ENCODE peak calls at places on chromosome 19, in ten cellular contexts. One of them, this sample, is unnamed.

GRCh38 chr19:52231154-52231565 is 38.2 kb upstream of the ZNF766 start:
- DNase-seq in amniotic epithelial cell: peak
- DNase-seq in T-cell: no peak
- DNase-seq in HS-5: no peak
- DNase-seq in nephron progenitor cell: no peak
- DNase-seq in astrocyte of the cerebellum: no peak
- DNase-seq in EH: peak
- DNase-seq in T1000: no peak
- DNase-seq in SIG-M5: no peak
- DNase-seq in left kidney: no peak
- DNase-seq in this sample: peak

GRCh38 chr19:4575978-4576933 is 16.8 kb upstream of the SEMA6B start:
- DNase-seq in HS-5: no peak
- DNase-seq in astrocyte of the cerebellum: no peak
- DNase-seq in T1000: peak
- DNase-seq in amniotic epithelial cell: peak
- DNase-seq in EH: peak
- DNase-seq in SIG-M5: no peak
- DNase-seq in left kidney: peak
- DNase-seq in T-cell: peak
- DNase-seq in nephron progenitor cell: peak
- DNase-seq in this sample: peak

GRCh38 chr19:16088985-16089846 is 12.9 kb downstream of the TPM4 start:
- DNase-seq in left kidney: peak
- DNase-seq in nephron progenitor cell: no peak
- DNase-seq in EH: peak
- DNase-seq in astrocyte of the cerebellum: no peak
- DNase-seq in SIG-M5: no peak
- DNase-seq in T1000: no peak
- DNase-seq in amniotic epithelial cell: no peak
- DNase-seq in HS-5: no peak
- DNase-seq in T-cell: no peak
- DNase-seq in this sample: no peak

GRCh38 chr19:15449620-15450527 is at the start of gene WIZ:
- DNase-seq in HS-5: no peak
- DNase-seq in SIG-M5: no peak
- DNase-seq in nephron progenitor cell: peak
- DNase-seq in T-cell: peak
- DNase-seq in T1000: peak
- DNase-seq in left kidney: peak
- DNase-seq in EH: peak
- DNase-seq in astrocyte of the cerebellum: no peak
- DNase-seq in amniotic epithelial cell: peak
- DNase-seq in this sample: peak

GRCh38 chr19:1864480-1865171 is 1.2 kb upstream of the KLF16 start:
- DNase-seq in astrocyte of the cerebellum: no peak
- DNase-seq in amniotic epithelial cell: peak
- DNase-seq in HS-5: no peak
- DNase-seq in T1000: peak
- DNase-seq in nephron progenitor cell: peak
- DNase-seq in T-cell: peak
- DNase-seq in SIG-M5: no peak
- DNase-seq in left kidney: peak
- DNase-seq in EH: peak
- DNase-seq in this sample: peak

GRCh38 chr19:49808762-49809154 is 4.3 kb downstream of the FUZ start:
- DNase-seq in T-cell: peak
- DNase-seq in astrocyte of the cerebellum: peak
- DNase-seq in nephron progenitor cell: peak
- DNase-seq in EH: peak
- DNase-seq in SIG-M5: no peak
- DNase-seq in amniotic epithelial cell: peak
- DNase-seq in left kidney: peak
- DNase-seq in HS-5: no peak
- DNase-seq in T1000: peak
- DNase-seq in this sample: peak

GRCh38 chr19:40223135-40223822 is 3.2 kb downstream of the CCNP start:
- DNase-seq in SIG-M5: no peak
- DNase-seq in nephron progenitor cell: no peak
- DNase-seq in T1000: no peak
- DNase-seq in HS-5: no peak
- DNase-seq in amniotic epithelial cell: no peak
- DNase-seq in left kidney: peak
- DNase-seq in EH: no peak
- DNase-seq in astrocyte of the cerebellum: no peak
- DNase-seq in T-cell: peak
- DNase-seq in this sample: no peak

GRCh38 chr19:3620145-3620816 is 6.3 kb downstream of the CACTIN start:
- DNase-seq in T-cell: no peak
- DNase-seq in SIG-M5: no peak
- DNase-seq in nephron progenitor cell: no peak
- DNase-seq in amniotic epithelial cell: no peak
- DNase-seq in left kidney: no peak
- DNase-seq in T1000: no peak
- DNase-seq in astrocyte of the cerebellum: no peak
- DNase-seq in HS-5: no peak
- DNase-seq in EH: no peak
- DNase-seq in this sample: no peak

GRCh38 chr19:47253467-47253881 is 2.9 kb upstream of the CCDC9 start:
- DNase-seq in HS-5: peak
- DNase-seq in left kidney: no peak
- DNase-seq in astrocyte of the cerebellum: peak
- DNase-seq in amniotic epithelial cell: peak
- DNase-seq in SIG-M5: no peak
- DNase-seq in EH: peak
- DNase-seq in nephron progenitor cell: no peak
- DNase-seq in T1000: peak
- DNase-seq in T-cell: no peak
- DNase-seq in this sample: peak

GRCh38 chr19:42076375-42076944 is 494 bp downstream of the ZNF574 start:
- DNase-seq in amniotic epithelial cell: no peak
- DNase-seq in T1000: no peak
- DNase-seq in SIG-M5: no peak
- DNase-seq in left kidney: no peak
- DNase-seq in HS-5: no peak
- DNase-seq in nephron progenitor cell: no peak
- DNase-seq in T-cell: no peak
- DNase-seq in EH: no peak
- DNase-seq in astrocyte of the cerebellum: no peak
- DNase-seq in this sample: no peak

GRCh38 chr19:33661336-33661735 is 39.6 kb downstream of the CHST8 start:
- DNase-seq in astrocyte of the cerebellum: no peak
- DNase-seq in nephron progenitor cell: no peak
- DNase-seq in T-cell: no peak
- DNase-seq in T1000: no peak
- DNase-seq in EH: no peak
- DNase-seq in SIG-M5: no peak
- DNase-seq in HS-5: no peak
- DNase-seq in left kidney: no peak
- DNase-seq in amniotic epithelial cell: no peak
- DNase-seq in this sample: no peak

GRCh38 chr19:9295411-9295849 is 14.2 kb downstream of the ZNF699 start:
- DNase-seq in amniotic epithelial cell: peak
- DNase-seq in astrocyte of the cerebellum: no peak
- DNase-seq in nephron progenitor cell: no peak
- DNase-seq in T1000: no peak
- DNase-seq in EH: peak
- DNase-seq in T-cell: no peak
- DNase-seq in left kidney: no peak
- DNase-seq in SIG-M5: no peak
- DNase-seq in HS-5: no peak
- DNase-seq in this sample: peak

GRCh38 chr19:16698914-16699313 is 20.7 kb upstream of the NWD1 start:
- DNase-seq in SIG-M5: no peak
- DNase-seq in left kidney: no peak
- DNase-seq in HS-5: no peak
- DNase-seq in nephron progenitor cell: no peak
- DNase-seq in amniotic epithelial cell: no peak
- DNase-seq in T1000: no peak
- DNase-seq in EH: no peak
- DNase-seq in T-cell: no peak
- DNase-seq in astrocyte of the cerebellum: no peak
- DNase-seq in this sample: no peak

GRCh38 chr19:869245-870177 is 10.0 kb downstream of the CFD start:
- DNase-seq in astrocyte of the cerebellum: peak
- DNase-seq in T1000: peak
- DNase-seq in left kidney: no peak
- DNase-seq in HS-5: peak
- DNase-seq in T-cell: no peak
- DNase-seq in EH: peak
- DNase-seq in amniotic epithelial cell: peak
- DNase-seq in nephron progenitor cell: no peak
- DNase-seq in SIG-M5: no peak
- DNase-seq in this sample: peak

GRCh38 chr19:8897106-8897505 is 64.9 kb downstream of the MBD3L1 start:
- DNase-seq in EH: no peak
- DNase-seq in T1000: no peak
- DNase-seq in left kidney: no peak
- DNase-seq in HS-5: no peak
- DNase-seq in astrocyte of the cerebellum: no peak
- DNase-seq in T-cell: no peak
- DNase-seq in amniotic epithelial cell: no peak
- DNase-seq in SIG-M5: no peak
- DNase-seq in nephron progenitor cell: no peak
- DNase-seq in this sample: peak

GRCh38 chr19:44540736-44541135 is 11.3 kb upstream of the CEACAM20 start:
- DNase-seq in EH: no peak
- DNase-seq in T-cell: no peak
- DNase-seq in amniotic epithelial cell: no peak
- DNase-seq in astrocyte of the cerebellum: no peak
- DNase-seq in T1000: no peak
- DNase-seq in SIG-M5: no peak
- DNase-seq in left kidney: no peak
- DNase-seq in HS-5: no peak
- DNase-seq in nephron progenitor cell: no peak
- DNase-seq in this sample: no peak

GRCh38 chr19:55344444-55344843 is 4.8 kb downstream of the KMT5C start:
- DNase-seq in left kidney: no peak
- DNase-seq in EH: peak
- DNase-seq in amniotic epithelial cell: no peak
- DNase-seq in T-cell: no peak
- DNase-seq in astrocyte of the cerebellum: no peak
- DNase-seq in HS-5: no peak
- DNase-seq in SIG-M5: no peak
- DNase-seq in nephron progenitor cell: no peak
- DNase-seq in T1000: no peak
- DNase-seq in this sample: peak

GRCh38 chr19:14122924-14123323 is 5.4 kb upstream of the PRKACA start:
- DNase-seq in amniotic epithelial cell: no peak
- DNase-seq in SIG-M5: no peak
- DNase-seq in EH: no peak
- DNase-seq in HS-5: no peak
- DNase-seq in nephron progenitor cell: no peak
- DNase-seq in T-cell: no peak
- DNase-seq in astrocyte of the cerebellum: no peak
- DNase-seq in T1000: no peak
- DNase-seq in left kidney: no peak
- DNase-seq in this sample: no peak

GRCh38 chr19:2495651-2496316 is 19.9 kb downstream of the GADD45B start:
- DNase-seq in amniotic epithelial cell: no peak
- DNase-seq in EH: peak
- DNase-seq in left kidney: no peak
- DNase-seq in T1000: no peak
- DNase-seq in T-cell: no peak
- DNase-seq in SIG-M5: no peak
- DNase-seq in nephron progenitor cell: no peak
- DNase-seq in HS-5: no peak
- DNase-seq in astrocyte of the cerebellum: no peak
- DNase-seq in this sample: peak

GRCh38 chr19:4707322-4707721 is 16.3 kb downstream of the DPP9 start:
- DNase-seq in amniotic epithelial cell: no peak
- DNase-seq in T-cell: no peak
- DNase-seq in T1000: no peak
- DNase-seq in nephron progenitor cell: no peak
- DNase-seq in HS-5: no peak
- DNase-seq in left kidney: peak
- DNase-seq in astrocyte of the cerebellum: no peak
- DNase-seq in EH: no peak
- DNase-seq in SIG-M5: no peak
- DNase-seq in this sample: no peak

GRCh38 chr19:40716031-40716654 is 543 bp downstream of the COQ8B start:
- DNase-seq in T-cell: no peak
- DNase-seq in nephron progenitor cell: no peak
- DNase-seq in amniotic epithelial cell: peak
- DNase-seq in EH: no peak
- DNase-seq in HS-5: peak
- DNase-seq in astrocyte of the cerebellum: no peak
- DNase-seq in SIG-M5: no peak
- DNase-seq in T1000: peak
- DNase-seq in left kidney: no peak
- DNase-seq in this sample: peak

GRCh38 chr19:3852614-3853254 is 16.1 kb downstream of the ZFR2 start:
- DNase-seq in astrocyte of the cerebellum: peak
- DNase-seq in nephron progenitor cell: no peak
- DNase-seq in left kidney: no peak
- DNase-seq in T1000: peak
- DNase-seq in T-cell: peak
- DNase-seq in HS-5: peak
- DNase-seq in amniotic epithelial cell: peak
- DNase-seq in SIG-M5: no peak
- DNase-seq in EH: peak
- DNase-seq in this sample: peak

GRCh38 chr19:17560205-17560595 is 4.8 kb downstream of the COLGALT1 start:
- DNase-seq in astrocyte of the cerebellum: no peak
- DNase-seq in amniotic epithelial cell: peak
- DNase-seq in T1000: peak
- DNase-seq in HS-5: peak
- DNase-seq in nephron progenitor cell: no peak
- DNase-seq in T-cell: no peak
- DNase-seq in EH: peak
- DNase-seq in left kidney: no peak
- DNase-seq in SIG-M5: no peak
- DNase-seq in this sample: no peak

GRCh38 chr19:4635763-4636135 is 3.6 kb upstream of the TNFAIP8L1 start:
- DNase-seq in T-cell: no peak
- DNase-seq in HS-5: no peak
- DNase-seq in EH: no peak
- DNase-seq in amniotic epithelial cell: no peak
- DNase-seq in nephron progenitor cell: peak
- DNase-seq in SIG-M5: no peak
- DNase-seq in astrocyte of the cerebellum: no peak
- DNase-seq in T1000: no peak
- DNase-seq in left kidney: peak
- DNase-seq in this sample: no peak

GRCh38 chr19:15393963-15394362 is 14.4 kb upstream of the AKAP8 start:
- DNase-seq in SIG-M5: no peak
- DNase-seq in amniotic epithelial cell: peak
- DNase-seq in left kidney: no peak
- DNase-seq in T1000: no peak
- DNase-seq in HS-5: peak
- DNase-seq in T-cell: no peak
- DNase-seq in EH: peak
- DNase-seq in nephron progenitor cell: no peak
- DNase-seq in astrocyte of the cerebellum: no peak
- DNase-seq in this sample: no peak

GRCh38 chr19:42071247-42071646 is 1.2 kb upstream of the GRIK5 start:
- DNase-seq in astrocyte of the cerebellum: no peak
- DNase-seq in EH: no peak
- DNase-seq in SIG-M5: no peak
- DNase-seq in HS-5: no peak
- DNase-seq in nephron progenitor cell: no peak
- DNase-seq in T1000: no peak
- DNase-seq in amniotic epithelial cell: no peak
- DNase-seq in T-cell: no peak
- DNase-seq in left kidney: no peak
- DNase-seq in this sample: no peak

GRCh38 chr19:48489608-48490216 is 20.5 kb downstream of the CYTH2 start:
- DNase-seq in astrocyte of the cerebellum: no peak
- DNase-seq in amniotic epithelial cell: no peak
- DNase-seq in T1000: peak
- DNase-seq in HS-5: no peak
- DNase-seq in SIG-M5: no peak
- DNase-seq in T-cell: peak
- DNase-seq in EH: peak
- DNase-seq in left kidney: peak
- DNase-seq in nephron progenitor cell: peak
- DNase-seq in this sample: peak

GRCh38 chr19:40596608-40597328 is 4.4 kb upstream of the LTBP4 start:
- DNase-seq in amniotic epithelial cell: peak
- DNase-seq in left kidney: peak
- DNase-seq in astrocyte of the cerebellum: no peak
- DNase-seq in T-cell: no peak
- DNase-seq in T1000: peak
- DNase-seq in SIG-M5: no peak
- DNase-seq in nephron progenitor cell: peak
- DNase-seq in EH: peak
- DNase-seq in HS-5: no peak
- DNase-seq in this sample: peak

This sample was measured in M059J.